ENCODE peak calls at places on chromosomes 4 and X, in nine cellular contexts. I is psoas muscle; R is memory B cell; W is T-helper 2 cell; U is stimulated activated CD8-positive, alpha-beta memory T cell treated with anti-CD3 and anti-CD28 coated beads, Interleukin-15, amount 100 ng/mL, for 24 hours; H is A172; F is posterior vena cava; Z is NCI-H1930; A is AG08395. D is an unnamed sample.

GRCh38 chr4:7842384-7843279 is 97.0 kb downstream of the AFAP1 start:
- DNase-seq in I (peak), R (no peak), W (no peak), U (no peak), H (peak), F (no peak), Z (no peak), A (peak), D (peak)

GRCh38 chr4:81314897-81315470 is 100.0 kb upstream of the PRKG2 start:
- DNase-seq in I (no peak), R (no peak), W (no peak), U (no peak), H (no peak), F (no peak), Z (no peak), A (peak), D (no peak)

GRCh38 chrX:120365320-120365719 is 3.4 kb downstream of the ATP1B4 start:
- DNase-seq in I (peak), R (peak), W (peak), U (peak), H (peak), F (no peak), Z (no peak), A (peak), D (no peak)

GRCh38 chrX:115499112-115499805 is 61.7 kb upstream of the PLS3 start:
- DNase-seq in I (no peak), R (no peak), W (no peak), U (no peak), H (no peak), F (no peak), Z (no peak), A (no peak), D (peak)

GRCh38 chrX:28595346-28595745 is 8.1 kb downstream of the IL1RAPL1 start:
- DNase-seq in I (no peak), R (no peak), W (no peak), U (no peak), H (no peak), F (no peak), Z (no peak), A (no peak), D (no peak)

GRCh38 chr4:13182136-13182535 is 302.0 kb downstream of the RAB28 start:
- DNase-seq in I (no peak), R (no peak), W (no peak), U (no peak), H (peak), F (no peak), Z (no peak), A (no peak), D (no peak)

GRCh38 chr4:184330008-184330400 is 112.3 kb upstream of the ENPP6 start:
- DNase-seq in I (no peak), R (no peak), W (no peak), U (no peak), H (no peak), F (peak), Z (no peak), A (no peak), D (peak)

GRCh38 chrX:70592091-70592490 is 147.5 kb downstream of the DLG3 start:
- DNase-seq in I (no peak), R (no peak), W (no peak), U (no peak), H (peak), F (no peak), Z (no peak), A (peak), D (no peak)

GRCh38 chrX:19585370-19586082 is 70.2 kb upstream of the MAP3K15 start:
- DNase-seq in I (no peak), R (no peak), W (no peak), U (no peak), H (no peak), F (no peak), Z (no peak), A (no peak), D (no peak)

GRCh38 chrX:6386837-6387236 is 148.1 kb downstream of the VCX3A start:
- DNase-seq in I (no peak), R (no peak), W (no peak), U (no peak), H (no peak), F (no peak), Z (no peak), A (no peak), D (peak)

GRCh38 chrX:115367455-115367854 is 77.9 kb downstream of the LUZP4 start:
- DNase-seq in I (no peak), R (no peak), W (no peak), U (no peak), H (peak), F (no peak), Z (no peak), A (peak), D (peak)

GRCh38 chrX:1392376-1393130 is 640 bp upstream of the SLC25A6 start:
- DNase-seq in I (no peak), R (peak), W (no peak), U (peak), H (peak), F (peak), Z (no peak), A (peak), D (peak)

GRCh38 chrX:78384486-78384885 is 57.1 kb upstream of the CYSLTR1 start:
- DNase-seq in I (no peak), R (no peak), W (no peak), U (no peak), H (no peak), F (no peak), Z (no peak), A (no peak), D (no peak)

GRCh38 chrX:148422531-148422930 is 77.9 kb upstream of the AFF2 start:
- DNase-seq in I (no peak), R (no peak), W (no peak), U (no peak), H (peak), F (no peak), Z (no peak), A (no peak), D (no peak)